ENCODE peak calls at places on chromosomes 1 and 21, in ten cellular contexts. Y is aorta; G is lung; A is Peyer's patch; J is body of pancreas; U is iPS DF 6.9; H is HCT116; K is upper lobe of right lung; C is CD8-positive, alpha-beta memory T cell; S is OCI-LY7. B is an unnamed sample. For H3K9me3, the result is how much of the 10 kb centered on the place peaks cover.

GRCh38 chr1:99546432-99547416 is 99.2 kb upstream of the PALMD start:
- DNase-seq in S (no peak), J (no peak), U (no peak), C (no peak), G (no peak), H (no peak), A (no peak), Y (no peak), K (no peak), B (no peak)

GRCh38 chr1:31648633-31649032 is 4.0 kb upstream of the PEF1 start:
- DNase-seq in C (no peak), U (no peak), A (no peak), K (no peak), Y (no peak), H (no peak), J (no peak), S (no peak), G (no peak), B (no peak)

GRCh38 chr1:86708923-86709322 is 4.5 kb downstream of the SH3GLB1 start:
- DNase-seq in G (no peak), A (no peak), C (no peak), J (no peak), H (no peak), K (no peak), U (no peak), S (no peak), Y (no peak), B (no peak)

GRCh38 chr1:85116856-85117255 is 68.6 kb upstream of the MCOLN3 start:
- DNase-seq in J (no peak), C (no peak), G (no peak), K (no peak), H (no peak), U (no peak), S (no peak), Y (no peak), A (no peak), B (no peak)

GRCh38 chr21:36236052-36236730 is 79.6 kb downstream of the DOP1B start:
- DNase-seq in K (no peak), S (peak), C (no peak), H (no peak), A (no peak), Y (no peak), G (no peak), J (no peak), U (no peak), B (no peak)

GRCh38 chr1:203771901-203772301 is 6.9 kb downstream of the LAX1 start:
- DNase-seq in K (no peak), S (no peak), Y (no peak), G (no peak), C (no peak), J (no peak), H (no peak), U (no peak), A (no peak), B (no peak)

GRCh38 chr1:24193046-24193445 is 6.0 kb upstream of the IFNLR1 start:
- DNase-seq in K (no peak), A (no peak), S (no peak), J (no peak), C (no peak), Y (no peak), H (peak), U (no peak), G (no peak), B (no peak)

GRCh38 chr1:151846686-151847227 is 6.8 kb downstream of the THEM5 start:
- DNase-seq in U (no peak), G (no peak), J (no peak), Y (no peak), S (no peak), C (no peak), K (no peak), A (no peak), H (no peak), B (no peak)

GRCh38 chr1:54812801-54813478 is 11.8 kb upstream of the TTC22 start:
- DNase-seq in C (no peak), K (no peak), S (no peak), H (no peak), Y (no peak), A (peak), J (peak), U (no peak), G (no peak), B (no peak)

GRCh38 chr1:85128296-85128695 is 72.5 kb downstream of the SYDE2 start:
- DNase-seq in Y (no peak), G (no peak), K (no peak), H (no peak), A (no peak), U (no peak), C (no peak), J (no peak), S (no peak), B (no peak)

GRCh38 chr1:223023863-223024262 is 119.2 kb downstream of the TLR5 start:
- DNase-seq in Y (no peak), J (no peak), K (no peak), U (no peak), C (no peak), S (no peak), H (no peak), G (no peak), A (no peak), B (no peak)

GRCh38 chr1:34642679-34643078 is 112.2 kb upstream of the GJB5 start:
- DNase-seq in J (no peak), A (no peak), U (no peak), Y (no peak), K (no peak), S (no peak), C (no peak), H (peak), G (no peak), B (no peak)

GRCh38 chr1:4741876-4742423 is 87.5 kb downstream of the AJAP1 start:
- DNase-seq in A (no peak), J (no peak), S (no peak), U (no peak), K (no peak), G (no peak), Y (no peak), H (no peak), C (no peak), B (no peak)

GRCh38 chr21:34623519-34623918 is 8.6 kb upstream of the RCAN1 start:
- DNase-seq in H (no peak), A (no peak), S (no peak), C (no peak), K (no peak), Y (no peak), J (no peak), G (no peak), U (no peak), B (no peak)

GRCh38 chr1:68016364-68016763 is 34.1 kb downstream of the DIRAS3 start:
- DNase-seq in A (no peak), G (no peak), U (no peak), Y (no peak), K (no peak), S (no peak), H (no peak), J (no peak), C (no peak), B (no peak)

GRCh38 chr1:32066489-32066873 is 6.3 kb upstream of the TMEM39B start:
- DNase-seq in C (no peak), A (peak), H (peak), Y (no peak), G (peak), S (peak), U (no peak), K (no peak), J (peak), B (no peak)

GRCh38 chr1:154609398-154610380 is 1.7 kb upstream of the ADAR start:
- DNase-seq in C (peak), Y (no peak), S (peak), K (no peak), G (no peak), A (peak), J (no peak), U (peak), H (peak), B (peak)

GRCh38 chr1:156897078-156897825 is 3.7 kb downstream of the PEAR1 start:
- DNase-seq in Y (no peak), A (no peak), G (no peak), S (no peak), J (no peak), H (no peak), K (no peak), C (no peak), U (no peak), B (no peak)

GRCh38 chr1:238562376-238562775 is 671.7 kb upstream of the ZP4 start:
- DNase-seq in K (no peak), A (no peak), S (no peak), C (no peak), Y (no peak), J (no peak), G (no peak), U (no peak), H (no peak), B (no peak)

GRCh38 chr1:156342556-156342955 is 4.2 kb downstream of the TSACC start:
- DNase-seq in U (no peak), J (no peak), K (no peak), Y (no peak), S (no peak), A (no peak), H (no peak), C (no peak), G (no peak), B (no peak)

GRCh38 chr1:153598309-153599172 is 14.4 kb downstream of the S100A16 start:
- DNase-seq in S (peak), C (no peak), Y (no peak), K (no peak), J (no peak), H (no peak), A (peak), U (peak), G (no peak), B (peak)

GRCh38 chr1:19938502-19938901 is 15.1 kb upstream of the PLA2G2E start:
- DNase-seq in J (no peak), G (no peak), A (no peak), C (no peak), U (no peak), K (no peak), H (no peak), Y (no peak), S (no peak), B (no peak)

GRCh38 chr1:61043010-61043820 is 39.1 kb upstream of the NFIA start:
- DNase-seq in C (peak), U (peak), S (no peak), H (peak), A (peak), J (peak), Y (peak), G (peak), K (peak), B (peak)

GRCh38 chr1:246748867-246749266 is 24.7 kb downstream of the SCCPDH start:
- DNase-seq in Y (no peak), J (no peak), H (no peak), S (no peak), K (no peak), U (no peak), A (no peak), G (no peak), C (no peak), B (no peak)

GRCh38 chr1:12348113-12348512 is 118.3 kb downstream of the VPS13D start:
- DNase-seq in K (no peak), A (no peak), G (no peak), H (no peak), J (no peak), U (no peak), Y (no peak), S (no peak), C (no peak), B (no peak)

GRCh38 chr1:64572222-64572900 is 102.4 kb downstream of the CACHD1 start:
- DNase-seq in K (no peak), Y (no peak), S (no peak), A (no peak), C (no peak), G (no peak), H (no peak), U (peak), J (no peak), B (peak)

GRCh38 chr1:178727014-178727895 is 2.2 kb downstream of the RALGPS2 start:
- DNase-seq in K (no peak), A (no peak), C (no peak), Y (no peak), U (no peak), G (no peak), H (no peak), S (peak), J (no peak), B (no peak)

GRCh38 chr1:53595906-53596305 is 136.7 kb downstream of the DMRTB1 start:
- DNase-seq in A (no peak), S (no peak), G (no peak), U (no peak), H (no peak), C (no peak), J (no peak), K (no peak), Y (peak), B (no peak)

GRCh38 chr1:209672705-209673630 is 2.2 kb upstream of the G0S2 start:
- DNase-seq in C (no peak), G (no peak), Y (no peak), H (no peak), U (no peak), A (peak), S (no peak), J (no peak), K (no peak), B (no peak)

DNA sequence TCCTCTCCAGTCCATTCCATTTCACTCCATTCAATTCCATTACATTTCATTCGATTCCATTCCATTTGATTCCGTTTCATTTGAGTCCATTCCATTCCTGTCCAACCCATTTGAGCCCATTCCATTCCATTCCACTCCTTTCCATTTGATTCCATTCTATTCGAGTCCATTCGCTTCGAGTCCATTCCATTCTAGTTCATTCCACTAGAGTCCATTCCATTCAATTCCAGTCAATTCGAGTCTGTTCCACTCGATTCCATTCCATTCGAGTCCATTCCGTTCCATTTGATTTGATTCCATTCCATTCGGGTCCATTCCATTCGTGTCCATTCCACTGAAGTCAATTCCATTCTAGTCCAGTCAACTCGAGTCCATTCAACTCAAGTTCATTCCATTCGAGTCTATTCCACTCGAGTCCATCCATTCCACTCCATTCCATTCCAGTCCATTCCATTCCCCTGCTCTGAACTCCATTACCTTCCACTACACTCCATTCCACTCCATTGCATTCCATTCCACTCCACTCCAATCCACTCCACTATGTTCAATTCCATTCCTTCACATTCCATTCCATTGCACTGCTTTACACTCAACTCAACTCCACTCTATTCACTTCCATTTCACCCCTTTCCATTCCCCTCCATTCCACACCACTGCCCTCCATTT is 2569.4 kb upstream of the TPTE start:
- DNase-seq in Y (no peak), S (no peak), C (no peak), A (no peak), J (no peak), G (no peak), K (no peak), U (no peak), H (no peak), B (no peak)
- H3K9me3 ChIP-seq in Y (under half), S (half or more), C (half or more), A (half or more), J (half or more), G (half or more), K (half or more), U (under half), H (half or more), B (under half)

DNA sequence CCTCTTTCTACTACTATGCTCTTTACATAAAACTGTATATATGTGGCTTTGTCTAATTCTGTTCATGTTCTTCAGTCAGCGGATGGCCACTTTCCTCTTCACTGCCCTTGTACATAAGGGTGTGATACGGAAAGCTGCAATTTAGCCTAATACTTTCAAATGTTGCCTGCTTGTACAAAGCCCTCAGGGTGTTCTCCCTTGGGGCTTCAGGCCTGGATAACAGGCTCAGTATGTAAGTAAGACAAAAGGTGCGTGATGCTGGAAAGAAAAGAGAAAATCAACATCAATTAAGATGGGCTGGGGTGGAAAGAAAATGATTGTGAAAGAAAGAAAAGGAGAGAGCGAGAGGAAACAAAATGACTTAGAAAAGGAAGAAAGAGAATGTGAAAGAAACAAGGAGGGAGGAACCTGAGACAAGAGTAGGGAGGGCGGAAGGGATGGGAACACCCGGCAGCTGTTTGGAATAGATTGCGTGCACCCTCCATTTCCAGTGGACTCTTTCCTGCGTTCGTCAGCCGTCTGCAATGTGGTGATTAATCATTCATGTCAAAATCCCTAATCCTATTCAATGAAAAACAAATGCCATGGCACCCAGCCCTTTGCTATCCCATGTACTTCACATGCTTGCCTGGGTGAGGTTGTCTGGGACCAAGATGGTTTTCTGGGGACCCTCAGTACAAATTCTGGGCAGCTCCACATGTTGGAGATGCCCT is 553.6 kb downstream of the NUF2 start:
- DNase-seq in K (no peak), Y (no peak), C (no peak), S (no peak), U (no peak), A (no peak), H (no peak), J (peak), G (no peak), B (no peak)
- H3K9me3 ChIP-seq in K (under half), Y (under half), C (under half), S (under half), U (under half), A (under half), H (under half), J (under half), G (under half), B (under half)

GRCh38 chr1:184289825-184290550 is 96.8 kb upstream of the C1orf21 start:
- DNase-seq in C (no peak), H (peak), A (no peak), G (no peak), K (no peak), J (peak), Y (no peak), U (no peak), S (peak), B (no peak)
- H3K9me3 ChIP-seq in C (under half), H (under half), A (under half), G (under half), K (under half), J (under half), Y (under half), U (under half), S (under half), B (under half)

GRCh38 chr1:72848997-72849396 is 566.7 kb upstream of the NEGR1 start:
- DNase-seq in A (no peak), K (no peak), Y (no peak), G (no peak), C (no peak), J (no peak), U (no peak), S (no peak), H (no peak), B (no peak)

GRCh38 chr1:72845981-72846380 is 563.6 kb upstream of the NEGR1 start:
- DNase-seq in H (no peak), G (no peak), A (no peak), J (no peak), U (no peak), C (no peak), Y (no peak), K (no peak), S (no peak), B (no peak)

GRCh38 chr1:72846476-72846875 is 564.1 kb upstream of the NEGR1 start:
- DNase-seq in K (no peak), H (no peak), J (no peak), G (no peak), S (no peak), A (no peak), C (no peak), Y (no peak), U (no peak), B (no peak)

GRCh38 chr1:72846891-72847290 is 564.6 kb upstream of the NEGR1 start:
- DNase-seq in G (no peak), U (no peak), K (no peak), Y (no peak), H (no peak), S (no peak), C (no peak), A (no peak), J (no peak), B (no peak)

GRCh38 chr1:72851597-72851996 is 569.3 kb upstream of the NEGR1 start:
- DNase-seq in G (no peak), Y (no peak), U (no peak), H (no peak), S (no peak), C (no peak), A (no peak), K (no peak), J (no peak), B (peak)
- H3K9me3 ChIP-seq in G (under half), Y (under half), U (under half), H (under half), S (under half), C (under half), A (under half), K (under half), J (under half), B (under half)

DNA sequence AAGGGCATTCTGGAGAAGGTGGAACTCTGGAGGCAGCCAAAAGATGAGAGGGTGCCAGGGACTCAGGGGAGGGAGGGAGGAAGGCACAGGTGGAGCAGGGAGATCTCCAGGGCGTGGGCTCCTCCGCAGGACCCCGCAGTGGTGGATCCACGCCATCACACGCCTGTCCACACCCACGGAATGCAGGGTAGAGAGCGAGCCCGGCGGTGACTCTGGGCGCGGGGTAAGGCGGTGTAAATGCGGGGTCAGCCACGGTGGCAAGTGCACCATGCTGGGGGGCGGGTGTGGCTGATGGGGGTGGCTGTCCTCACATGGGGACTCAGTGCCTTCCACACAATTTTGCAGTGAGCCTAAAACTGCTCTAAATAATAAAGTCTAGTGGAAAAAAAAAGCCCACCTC is 105.1 kb upstream of the TTC34 start:
- DNase-seq in J (no peak), U (no peak), Y (no peak), K (no peak), H (no peak), A (no peak), C (no peak), S (no peak), G (no peak), B (no peak)
- H3K9me3 ChIP-seq in J (under half), U (under half), Y (under half), K (under half), H (under half), A (under half), C (under half), S (under half), G (under half), B (under half)

DNA sequence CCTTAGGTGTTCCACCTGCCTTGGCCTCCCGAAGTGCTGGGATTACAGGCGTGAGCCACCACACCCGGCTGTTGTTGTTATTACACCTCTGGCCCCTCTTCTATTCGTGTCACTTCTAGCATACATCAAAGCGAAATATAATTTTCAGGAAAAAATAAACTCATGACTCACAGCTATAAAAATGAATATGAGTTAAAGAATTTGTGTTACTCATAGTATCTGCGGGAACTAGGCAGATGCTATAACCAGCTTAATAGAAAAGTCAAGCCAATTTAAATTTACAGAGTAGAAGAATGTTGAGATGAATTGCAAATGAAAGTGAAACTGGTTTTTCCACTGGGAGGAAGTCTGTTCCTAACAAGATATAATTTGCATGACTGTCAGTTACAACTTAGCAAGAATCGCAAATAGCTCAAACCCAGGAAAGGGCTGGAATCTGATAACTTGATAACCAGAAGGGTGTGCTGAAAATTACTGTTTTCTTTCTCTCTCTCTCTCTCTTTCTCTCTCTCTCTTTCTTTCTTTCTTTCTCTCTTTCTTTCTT is 11.2 kb downstream of the OR2W3 start:
- DNase-seq in G (no peak), J (no peak), K (no peak), A (no peak), S (no peak), C (no peak), U (peak), Y (no peak), H (no peak), B (no peak)
- H3K9me3 ChIP-seq in G (under half), J (under half), K (under half), A (under half), S (under half), C (under half), U (under half), Y (under half), H (under half), B (under half)

GRCh38 chr21:20343186-20343585 is 655.0 kb upstream of the NCAM2 start:
- DNase-seq in S (no peak), A (no peak), Y (no peak), G (no peak), U (no peak), H (no peak), J (no peak), C (no peak), K (no peak), B (no peak)
- H3K9me3 ChIP-seq in S (under half), A (under half), Y (under half), G (under half), U (under half), H (under half), J (under half), C (under half), K (under half), B (under half)